ENCODE peak calls at places on chromosomes 7 and 10, in ten cellular contexts. U is brain microvascular endothelial cell, A is BJ, P is cardiac fibroblast, X is AG10803, H is breast epithelium, Z is colonic mucosa, O is heart right ventricle, I is osteoblast, D is A549. K is an unnamed sample.

GRCh38 chr10:91162050-91162494 is 58.4 kb upstream of the PCGF5 start:
- DNase-seq in U (no peak), A (no peak), P (no peak), X (peak), H (no peak), Z (no peak), O (no peak), I (peak), D (peak), K (no peak)

GRCh38 chr10:84783386-84783785 is 455.0 kb downstream of the CCSER2 start:
- DNase-seq in U (peak), A (no peak), P (peak), X (no peak), H (no peak), Z (no peak), O (no peak), I (no peak), D (peak), K (peak)

GRCh38 chr7:32957326-32958045 is at the start of gene FKBP9:
- DNase-seq in U (peak), A (no peak), P (peak), X (peak), H (peak), Z (peak), O (peak), I (peak), D (peak), K (no peak)

GRCh38 chr7:2152646-2153045 is 80.1 kb downstream of the MAD1L1 start:
- DNase-seq in U (no peak), A (no peak), P (no peak), X (no peak), H (no peak), Z (no peak), O (no peak), I (no peak), D (no peak), K (no peak)

GRCh38 chr10:78196964-78197363 is 163.3 kb downstream of the RPS24 start:
- DNase-seq in U (peak), A (peak), P (peak), X (peak), H (no peak), Z (no peak), O (no peak), I (peak), D (peak), K (no peak)

GRCh38 chr7:113383638-113384037 is 265.3 kb upstream of the SMIM30 start:
- DNase-seq in U (no peak), A (no peak), P (no peak), X (no peak), H (no peak), Z (no peak), O (no peak), I (no peak), D (no peak), K (no peak)

GRCh38 chr10:2909921-2910320 is 157.4 kb upstream of the PFKP start:
- DNase-seq in U (no peak), A (no peak), P (no peak), X (no peak), H (no peak), Z (no peak), O (no peak), I (no peak), D (no peak), K (no peak)

GRCh38 chr7:19404912-19405329 is 259.7 kb upstream of the FERD3L start:
- DNase-seq in U (peak), A (peak), P (peak), X (peak), H (no peak), Z (no peak), O (no peak), I (peak), D (peak), K (peak)

GRCh38 chr10:102196893-102197292 is 29.2 kb upstream of the ELOVL3 start:
- DNase-seq in U (no peak), A (no peak), P (no peak), X (no peak), H (no peak), Z (no peak), O (no peak), I (no peak), D (no peak), K (no peak)

GRCh38 chr10:86757110-86757790 is 831 bp downstream of the BMPR1A start:
- DNase-seq in U (peak), A (no peak), P (peak), X (peak), H (no peak), Z (peak), O (peak), I (peak), D (peak), K (no peak)

GRCh38 chr7:128406147-128406985 is 3.4 kb downstream of the IMPDH1 start:
- DNase-seq in U (no peak), A (no peak), P (no peak), X (no peak), H (no peak), Z (peak), O (no peak), I (peak), D (no peak), K (no peak)

GRCh38 chr10:106360870-106361269 is 803.6 kb downstream of the SORCS1 start:
- DNase-seq in U (peak), A (peak), P (peak), X (peak), H (no peak), Z (no peak), O (no peak), I (no peak), D (no peak), K (peak)

GRCh38 chr7:78465894-78466293 is 667.3 kb downstream of the PHTF2 start:
- DNase-seq in U (no peak), A (no peak), P (no peak), X (no peak), H (no peak), Z (no peak), O (no peak), I (no peak), D (no peak), K (no peak)

GRCh38 chr10:96614515-96614914 is 27.7 kb upstream of the TM9SF3 start:
- DNase-seq in U (peak), A (peak), P (peak), X (peak), H (no peak), Z (peak), O (no peak), I (no peak), D (peak), K (peak)

GRCh38 chr7:158108646-158109293 is 478.9 kb downstream of the PTPRN2 start:
- DNase-seq in U (no peak), A (no peak), P (no peak), X (no peak), H (no peak), Z (no peak), O (no peak), I (peak), D (no peak), K (no peak)

GRCh38 chr7:112157072-112157471 is 49.1 kb downstream of the DOCK4 start:
- DNase-seq in U (peak), A (no peak), P (peak), X (peak), H (no peak), Z (no peak), O (no peak), I (peak), D (no peak), K (peak)

GRCh38 chr7:21103426-21104123 is 316.9 kb upstream of the SP8 start:
- DNase-seq in U (no peak), A (no peak), P (no peak), X (no peak), H (no peak), Z (peak), O (no peak), I (no peak), D (no peak), K (no peak)

GRCh38 chr10:53315709-53316108 is 543.1 kb upstream of the MBL2 start:
- DNase-seq in U (peak), A (no peak), P (no peak), X (no peak), H (no peak), Z (no peak), O (no peak), I (no peak), D (no peak), K (no peak)

GRCh38 chr10:102612964-102613275 is 31.4 kb upstream of the TRIM8 start:
- DNase-seq in U (no peak), A (no peak), P (no peak), X (no peak), H (no peak), Z (peak), O (no peak), I (no peak), D (no peak), K (no peak)

GRCh38 chr7:105399043-105399725 is 10.5 kb upstream of the SRPK2 start:
- DNase-seq in U (no peak), A (no peak), P (peak), X (peak), H (no peak), Z (no peak), O (no peak), I (peak), D (peak), K (peak)

GRCh38 chr10:62264702-62265436 is 3.8 kb downstream of the RTKN2 start:
- DNase-seq in U (peak), A (peak), P (peak), X (peak), H (no peak), Z (no peak), O (no peak), I (peak), D (peak), K (peak)

GRCh38 chr10:71975087-71975890 is 11.1 kb downstream of the CHST3 start:
- DNase-seq in U (no peak), A (no peak), P (peak), X (peak), H (peak), Z (peak), O (peak), I (peak), D (no peak), K (no peak)

GRCh38 chr10:129959544-129960492 is 4.3 kb downstream of the EBF3 start:
- DNase-seq in U (no peak), A (no peak), P (peak), X (no peak), H (no peak), Z (no peak), O (no peak), I (peak), D (no peak), K (no peak)

GRCh38 chr10:112601214-112602090 is 154.4 kb downstream of the VTI1A start:
- DNase-seq in U (no peak), A (no peak), P (no peak), X (no peak), H (no peak), Z (no peak), O (no peak), I (no peak), D (peak), K (no peak)

GRCh38 chr7:84914598-84914997 is 272.3 kb downstream of the SEMA3D start:
- DNase-seq in U (no peak), A (no peak), P (no peak), X (no peak), H (no peak), Z (no peak), O (no peak), I (no peak), D (peak), K (no peak)

GRCh38 chr7:24978837-24979469 is 1.0 kb downstream of the OSBPL3 start:
- DNase-seq in U (no peak), A (no peak), P (no peak), X (no peak), H (no peak), Z (no peak), O (no peak), I (no peak), D (no peak), K (peak)

GRCh38 chr10:93757766-93758509 is at the start of gene LGI1:
- DNase-seq in U (no peak), A (no peak), P (peak), X (peak), H (no peak), Z (no peak), O (no peak), I (no peak), D (no peak), K (no peak)

GRCh38 chr10:117137911-117138642 is at the start of gene VAX1:
- DNase-seq in U (no peak), A (no peak), P (no peak), X (no peak), H (no peak), Z (no peak), O (no peak), I (peak), D (peak), K (no peak)
- H3K4me3 ChIP-seq in U (peak), A (peak), P (peak), X (peak), H (peak), Z (peak), O (peak), I (no peak), D (peak), K (peak)

GRCh38 chr7:98875501-98875900 is 2.8 kb upstream of the TRRAP start:
- DNase-seq in U (no peak), A (no peak), P (no peak), X (no peak), H (no peak), Z (no peak), O (no peak), I (no peak), D (no peak), K (no peak)
- TF ChIP-seq CTCF in U (no peak), A (no peak), P (no peak), X (no peak), H (no peak), Z (no peak), O (no peak), I (no peak), D (no peak), K (no peak)

DNA sequence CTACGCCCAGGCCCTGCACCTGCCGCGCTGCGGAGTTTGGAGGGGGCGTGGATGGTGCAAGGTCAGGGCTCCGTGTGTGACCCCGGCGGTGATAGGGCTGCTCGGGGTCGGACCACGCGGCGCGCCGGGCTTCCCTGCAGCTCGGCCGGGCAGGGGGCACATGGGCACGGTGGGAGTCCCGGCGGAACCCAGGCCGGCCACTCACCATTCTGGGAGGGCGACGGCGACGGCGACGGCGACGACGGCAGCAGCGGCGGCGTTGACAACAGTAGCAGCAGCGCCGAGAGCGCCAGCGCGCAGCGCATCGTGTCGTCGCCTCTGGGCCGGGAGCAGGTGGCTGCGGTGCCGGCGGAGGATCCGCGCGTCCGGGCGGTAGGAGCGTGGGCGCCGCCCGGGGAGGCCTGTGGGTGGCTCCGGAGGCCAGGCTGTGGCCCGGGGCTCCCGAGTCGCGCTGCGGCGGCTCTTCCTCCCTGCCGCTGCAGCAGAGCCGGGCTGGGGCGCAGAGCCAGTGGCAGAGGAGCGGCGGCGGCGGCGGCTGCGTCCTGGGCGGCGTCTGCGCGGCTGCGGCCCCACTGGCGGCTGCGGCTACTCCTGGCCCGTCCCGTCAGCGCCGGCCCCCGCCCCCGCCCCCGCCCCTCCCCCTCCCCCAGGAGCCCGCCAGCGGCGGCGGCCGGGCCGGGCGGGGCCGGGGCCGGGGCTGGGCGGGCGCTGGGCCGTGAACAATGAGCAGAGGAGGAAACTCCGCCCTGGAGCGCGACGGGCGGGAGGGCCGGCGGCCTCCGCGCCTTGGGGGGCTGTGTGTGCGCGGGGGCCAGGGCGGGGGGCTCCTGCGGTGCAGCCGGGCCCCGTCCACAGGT is at the start of gene PODXL:
- DNase-seq in U (no peak), A (no peak), P (peak), X (peak), H (no peak), Z (peak), O (peak), I (peak), D (peak), K (no peak)
- H3K4me3 ChIP-seq in U (peak), A (peak), P (peak), X (peak), H (peak), Z (peak), O (peak), I (peak), D (peak), K (peak)

DNA sequence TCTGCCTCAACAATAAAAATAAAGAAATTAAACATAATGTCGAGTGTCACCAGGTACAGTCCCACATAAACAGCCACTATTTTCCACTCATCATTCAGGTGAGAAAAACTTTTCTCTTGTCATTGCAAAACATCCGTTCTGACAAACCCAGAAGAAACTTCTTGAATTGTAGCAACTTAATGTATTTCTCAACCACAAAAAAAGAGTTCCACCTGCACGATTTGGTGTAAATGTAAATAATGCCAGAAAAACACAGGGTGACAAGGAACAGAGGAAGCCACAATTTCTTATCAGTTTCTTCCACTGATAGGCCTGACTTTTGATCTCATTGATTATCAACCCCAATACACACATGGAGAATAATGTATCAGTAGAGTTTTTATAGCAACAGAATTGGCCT is 26.8 kb upstream of the INSIG1 start:
- DNase-seq in U (no peak), A (no peak), P (no peak), X (no peak), H (no peak), Z (no peak), O (no peak), I (peak), D (no peak), K (no peak)
- TF ChIP-seq CTCF in U (no peak), A (no peak), P (no peak), X (no peak), H (no peak), Z (no peak), O (no peak), I (no peak), D (no peak), K (no peak)